ENCODE peak calls at places on chromosomes 5 and 9, in eight cellular contexts. M is K562, Z is Panc1, C is GM23338, Y is HCT116, D is GM12878, E is upper lobe of left lung, S is HepG2. N is an unnamed sample.

GRCh38 chr9:69999331-69999730 is 44.3 kb upstream of the MAMDC2 start:
- ATAC-seq in M (no peak), Z (no peak), C (no peak), Y (no peak), D (no peak), E (no peak), S (no peak), N (peak; percentile 80)

GRCh38 chr5:127865273-127865672 is 162.1 kb downstream of the CCDC192 start:
- ATAC-seq in M (no peak), Z (no peak), C (peak; percentile 72), Y (peak; percentile 68), D (peak; percentile 62), E (no peak), S (peak; percentile 48), N (no peak)

GRCh38 chr5:10485142-10485795 is 43.6 kb downstream of the ROPN1L start:
- ATAC-seq in M (peak; percentile 95), Z (no peak), C (peak; percentile 12), Y (peak; percentile 85), D (no peak), E (peak; percentile 77), S (no peak), N (peak; percentile 75)

GRCh38 chr5:10354048-10354872 is 765 bp downstream of the MARCHF6 start:
- ATAC-seq in M (peak; percentile 47), Z (peak; percentile 57), C (peak; percentile 21), Y (peak; percentile 35), D (peak; percentile 30), E (no peak), S (peak; percentile 59), N (peak; percentile 4)

GRCh38 chr5:115243412-115243811 is 19.3 kb downstream of the PGGT1B start:
- ATAC-seq in M (no peak), Z (no peak), C (no peak), Y (no peak), D (peak; percentile 83), E (no peak), S (peak; percentile 35), N (no peak)

GRCh38 chr9:129341197-129341990 is 163.3 kb upstream of the IER5L start:
- ATAC-seq in M (no peak), Z (peak; percentile 18), C (no peak), Y (no peak), D (no peak), E (no peak), S (no peak), N (no peak)

GRCh38 chr5:114883675-114884074 is 286.0 kb downstream of the TRIM36 start:
- ATAC-seq in M (no peak), Z (no peak), C (no peak), Y (no peak), D (no peak), E (no peak), S (no peak), N (no peak)

GRCh38 chr9:96491079-96491879 is 41.3 kb downstream of the HABP4 start:
- ATAC-seq in M (no peak), Z (no peak), C (no peak), Y (peak; percentile 76), D (no peak), E (peak; percentile 6), S (peak; percentile 90), N (no peak)

GRCh38 chr9:5651246-5651645 is 22.3 kb downstream of the RIC1 start:
- ATAC-seq in M (no peak), Z (no peak), C (no peak), Y (no peak), D (no peak), E (no peak), S (no peak), N (no peak)

GRCh38 chr9:129575818-129576217 is 45.1 kb downstream of the C9orf50 start:
- ATAC-seq in M (peak; percentile 43), Z (peak; percentile 55), C (no peak), Y (no peak), D (no peak), E (no peak), S (no peak), N (no peak)

GRCh38 chr5:151719228-151719861 is 32.6 kb upstream of the SPARC start:
- ATAC-seq in M (peak; percentile 94), Z (peak; percentile 47), C (peak; percentile 68), Y (peak; percentile 92), D (peak; percentile 45), E (no peak), S (peak; percentile 84), N (peak; percentile 46)

GRCh38 chr5:55903121-55903701 is 52.1 kb downstream of the IL31RA start:
- ATAC-seq in M (peak; percentile 72), Z (no peak), C (no peak), Y (no peak), D (peak; percentile 92), E (no peak), S (no peak), N (no peak)

DNA sequence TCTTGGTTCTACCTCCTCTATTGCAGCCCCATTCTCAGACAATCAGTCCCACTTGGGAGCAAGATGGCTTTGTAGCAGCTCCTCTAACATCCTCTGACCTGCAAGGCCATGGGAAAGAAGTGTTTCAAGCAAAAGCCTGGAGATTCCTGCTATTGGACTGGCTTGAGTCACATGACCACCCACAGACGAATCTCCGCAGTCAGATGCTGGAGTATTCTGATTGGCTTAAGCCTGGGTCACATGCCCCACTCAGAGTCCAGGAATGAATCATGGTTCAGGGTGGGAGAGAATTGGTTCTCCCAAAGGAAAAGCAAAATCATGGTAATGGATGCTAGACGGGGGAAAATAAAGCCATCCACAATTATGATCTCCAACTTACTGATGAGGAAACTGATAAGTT is 22.6 kb upstream of the LMX1B start:
- ATAC-seq in M (peak; percentile 78), Z (no peak), C (no peak), Y (peak; percentile 61), D (no peak), E (no peak), S (no peak), N (no peak)
- H3K27ac ChIP-seq in M (no peak overlapping the region), Z (no peak overlapping the region), C (no peak overlapping the region), Y (no peak overlapping the region), D (no peak overlapping the region), E (no peak overlapping the region), S (no peak overlapping the region), N (no peak overlapping the region)

GRCh38 chr5:170846416-170846815 is 15.4 kb upstream of the RANBP17 start:
- ATAC-seq in M (no peak), Z (no peak), C (no peak), Y (no peak), D (no peak), E (no peak), S (no peak), N (no peak)

GRCh38 chr5:170849374-170849773 is 12.4 kb upstream of the RANBP17 start:
- ATAC-seq in M (no peak), Z (no peak), C (no peak), Y (peak; percentile 73), D (no peak), E (no peak), S (no peak), N (no peak)

GRCh38 chr5:170844651-170845050 is 17.2 kb upstream of the RANBP17 start:
- ATAC-seq in M (no peak), Z (no peak), C (no peak), Y (no peak), D (no peak), E (no peak), S (no peak), N (no peak)

GRCh38 chr5:170848033-170848432 is 13.8 kb upstream of the RANBP17 start:
- ATAC-seq in M (no peak), Z (no peak), C (no peak), Y (no peak), D (no peak), E (no peak), S (no peak), N (no peak)

DNA sequence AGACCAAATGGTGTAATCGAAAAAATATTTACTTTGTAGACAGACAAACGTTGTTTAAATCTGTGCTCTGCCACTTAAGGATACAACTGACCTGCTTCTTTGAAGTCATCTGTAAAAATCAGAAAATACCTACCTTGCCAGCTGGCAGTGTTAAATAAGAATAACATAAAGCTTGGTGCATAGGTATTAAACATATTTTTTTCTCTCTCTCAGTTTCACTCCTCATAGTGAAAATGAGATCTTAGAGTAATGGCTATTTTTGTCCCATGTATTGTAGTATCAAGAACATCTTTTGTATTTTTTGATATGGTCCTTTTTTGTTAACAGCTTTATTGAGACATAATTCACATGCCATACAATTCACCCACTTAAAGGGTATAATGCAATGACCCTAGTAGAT is 17.9 kb upstream of the RANBP17 start:
- ATAC-seq in M (no peak), Z (no peak), C (no peak), Y (no peak), D (no peak), E (no peak), S (no peak), N (no peak)
- TF ChIP-seq POLR2AphosphoS5 in M (no peak), Z (no peak), C (no peak), Y (no peak), D (no peak), E (no peak), S (no peak), N (no peak)

DNA sequence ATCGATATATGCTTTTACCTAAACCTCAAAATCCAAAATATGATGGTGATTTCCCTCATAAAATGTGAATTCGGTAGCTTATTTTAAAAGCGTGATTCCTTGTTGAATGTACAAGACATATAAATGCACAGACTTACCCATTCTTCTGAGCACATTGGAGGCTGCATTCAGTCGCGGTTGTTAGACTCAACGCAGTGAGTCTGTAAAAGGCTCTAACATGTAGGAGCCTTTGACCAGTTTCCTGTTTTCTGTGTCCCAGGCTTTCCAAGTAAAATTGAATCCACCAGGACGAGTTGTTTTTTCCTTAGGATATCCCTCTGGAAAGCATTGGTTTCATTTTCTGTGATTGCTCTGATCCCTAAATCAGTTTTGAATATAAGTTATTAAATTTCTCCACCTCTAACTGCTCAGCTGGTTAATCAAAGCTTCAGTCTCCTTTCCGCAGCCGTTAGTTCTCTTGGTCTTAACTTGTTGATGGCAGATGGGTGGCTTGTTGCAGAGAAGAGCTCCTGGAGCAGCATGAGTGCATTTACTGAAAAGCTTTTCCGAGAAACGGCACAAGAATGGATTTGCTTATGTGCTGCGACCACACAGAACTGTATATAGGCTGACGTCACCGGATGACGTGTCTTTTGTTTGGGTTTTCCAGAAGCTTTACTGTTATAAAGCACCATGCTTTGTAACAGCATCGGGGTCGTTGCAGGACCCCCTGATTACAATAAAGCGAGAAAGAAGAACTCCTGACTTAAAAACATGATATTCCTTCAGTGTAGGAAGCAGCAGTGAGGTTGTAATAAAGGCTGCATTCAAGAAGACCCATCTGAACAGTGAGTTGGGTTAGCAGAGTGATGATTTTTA is at the start of gene LRRTM2:
- ATAC-seq in M (no peak), Z (no peak), C (no peak), Y (no peak), D (no peak), E (no peak), S (no peak), N (no peak)
- H3K4me3 ChIP-seq in M (no peak within 1 kb of the TSS), Z (peak within 1 kb of the TSS; percentile 3), C (no peak within 1 kb of the TSS), Y (no peak within 1 kb of the TSS), D (no peak within 1 kb of the TSS), E (no peak within 1 kb of the TSS), S (no peak within 1 kb of the TSS), N (peak within 1 kb of the TSS; percentile 14)

DNA sequence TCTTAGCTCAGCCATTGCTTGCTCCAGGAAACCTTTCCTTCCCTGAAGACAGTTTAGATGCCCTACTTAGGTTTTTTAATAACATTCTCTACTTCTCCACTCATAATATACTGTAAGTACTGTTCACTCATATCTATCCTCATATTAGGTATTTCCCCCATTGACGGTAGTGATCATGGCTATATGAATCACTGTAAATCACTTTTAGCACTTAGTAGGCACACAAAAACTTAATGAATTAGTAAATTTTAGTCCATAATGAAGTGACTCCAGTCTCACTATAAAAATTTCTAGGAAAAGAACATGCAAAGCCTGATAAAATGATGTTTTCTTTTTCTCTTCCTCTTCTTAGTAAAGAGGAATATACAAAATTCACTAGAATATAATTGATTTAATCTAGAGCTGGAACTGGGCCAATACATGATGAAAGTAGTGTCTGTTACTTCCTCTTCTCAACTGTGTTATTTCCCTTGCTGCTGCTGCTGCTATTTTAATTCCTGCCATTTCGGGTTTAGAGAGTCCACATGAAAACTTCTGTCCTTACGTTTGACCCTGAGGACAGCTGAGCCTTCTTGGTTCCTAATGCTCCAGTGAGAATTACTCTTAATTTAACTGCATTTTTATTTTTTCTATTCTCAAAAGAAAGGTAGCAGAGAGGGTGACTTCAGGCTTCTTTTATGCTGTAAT is 73.5 kb downstream of the LNPEP start:
- ATAC-seq in M (peak; percentile 81), Z (no peak), C (no peak), Y (no peak), D (peak; percentile 86), E (no peak), S (no peak), N (no peak)
- H3K27ac ChIP-seq in M (peak overlapping the region; percentile 69), Z (no peak overlapping the region), C (no peak overlapping the region), Y (no peak overlapping the region), D (peak overlapping the region; percentile 8), E (peak overlapping the region; percentile 6), S (no peak overlapping the region), N (no peak overlapping the region)